ENCODE peak calls at places on chromosomes 3 and 15, in seven cellular contexts. Y, X, S, I, P, Z and H are unnamed samples.

GRCh38 chr3:72665701-72666443 is 182.4 kb downstream of the SHQ1 start:
- DNase-seq in Y (no peak), X (peak), S (no peak), I (peak), P (peak), Z (peak), H (no peak)

GRCh38 chr3:70963412-70963811 is 620.1 kb downstream of the FOXP1 start:
- DNase-seq in Y (no peak), X (no peak), S (no peak), I (peak), P (no peak), Z (peak), H (no peak)

GRCh38 chr15:70690491-70691281 is 72.7 kb downstream of the UACA start:
- DNase-seq in Y (no peak), X (no peak), S (no peak), I (peak), P (no peak), Z (no peak), H (no peak)

GRCh38 chr3:141147657-141148056 is 84.0 kb upstream of the PXYLP1 start:
- DNase-seq in Y (no peak), X (no peak), S (peak), I (peak), P (no peak), Z (no peak), H (no peak)

GRCh38 chr3:138465451-138465850 is 31.0 kb downstream of the ESYT3 start:
- DNase-seq in Y (no peak), X (no peak), S (no peak), I (no peak), P (no peak), Z (no peak), H (no peak)

GRCh38 chr15:39770748-39771689 is 11.6 kb downstream of the FSIP1 start:
- DNase-seq in Y (no peak), X (no peak), S (peak), I (no peak), P (no peak), Z (peak), H (peak)

GRCh38 chr15:90664650-90665287 is 52.4 kb upstream of the BLM start:
- DNase-seq in Y (no peak), X (no peak), S (no peak), I (no peak), P (peak), Z (peak), H (no peak)

GRCh38 chr3:112358311-112358780 is 25.4 kb downstream of the CD200 start:
- DNase-seq in Y (no peak), X (peak), S (peak), I (no peak), P (no peak), Z (no peak), H (no peak)

GRCh38 chr15:26132786-26133185 is 269.7 kb upstream of the ATP10A start:
- DNase-seq in Y (no peak), X (no peak), S (peak), I (no peak), P (no peak), Z (no peak), H (no peak)

GRCh38 chr3:71488391-71488809 is 95.1 kb downstream of the FOXP1 start:
- DNase-seq in Y (no peak), X (no peak), S (no peak), I (no peak), P (no peak), Z (no peak), H (no peak)

GRCh38 chr3:99344216-99344615 is 294.2 kb upstream of the COL8A1 start:
- DNase-seq in Y (no peak), X (no peak), S (no peak), I (no peak), P (no peak), Z (no peak), H (no peak)

GRCh38 chr3:145006291-145006690 is 1034.7 kb downstream of the DIPK2A start:
- DNase-seq in Y (no peak), X (no peak), S (no peak), I (peak), P (no peak), Z (no peak), H (no peak)

GRCh38 chr15:89790206-89790605 is 14.1 kb downstream of the MESP2 start:
- DNase-seq in Y (no peak), X (no peak), S (no peak), I (no peak), P (no peak), Z (no peak), H (no peak)

GRCh38 chr3:43273429-43273828 is 12.9 kb upstream of the SNRK start:
- DNase-seq in Y (no peak), X (no peak), S (no peak), I (no peak), P (no peak), Z (no peak), H (no peak)

GRCh38 chr15:24916305-24917009 is 38.3 kb upstream of the SNRPN start:
- DNase-seq in Y (no peak), X (peak), S (no peak), I (no peak), P (no peak), Z (no peak), H (no peak)

GRCh38 chr3:184031187-184031792 is at the start of gene HTR3D:
- DNase-seq in Y (no peak), X (no peak), S (peak), I (no peak), P (peak), Z (no peak), H (no peak)

GRCh38 chr3:52518723-52519444 is 14.8 kb downstream of the NT5DC2 start:
- DNase-seq in Y (no peak), X (no peak), S (no peak), I (no peak), P (no peak), Z (no peak), H (no peak)

GRCh38 chr15:71596672-71597071 is 213.7 kb upstream of the NR2E3 start:
- DNase-seq in Y (no peak), X (no peak), S (peak), I (no peak), P (no peak), Z (peak), H (no peak)

GRCh38 chr3:33831053-33831452 is 32.6 kb downstream of the PDCD6IP start:
- DNase-seq in Y (no peak), X (no peak), S (peak), I (peak), P (no peak), Z (no peak), H (no peak)

GRCh38 chr15:80999623-81000036 is 1.1 kb upstream of the TLNRD1 start:
- DNase-seq in Y (no peak), X (peak), S (no peak), I (peak), P (no peak), Z (no peak), H (no peak)

GRCh38 chr3:191235331-191236314 is 36.6 kb downstream of the OSTN start:
- DNase-seq in Y (no peak), X (no peak), S (peak), I (peak), P (no peak), Z (no peak), H (peak)

GRCh38 chr3:23761440-23761896 is 44.3 kb upstream of the UBE2E1 start:
- DNase-seq in Y (no peak), X (no peak), S (peak), I (peak), P (no peak), Z (peak), H (no peak)

GRCh38 chr15:90265271-90266060 is at the start of gene NGRN:
- DNase-seq in Y (peak), X (peak), S (peak), I (peak), P (peak), Z (peak), H (peak)

GRCh38 chr3:99388736-99389135 is 249.7 kb upstream of the COL8A1 start:
- DNase-seq in Y (no peak), X (no peak), S (no peak), I (no peak), P (no peak), Z (no peak), H (no peak)

GRCh38 chr15:47332481-47332880 is 384.8 kb upstream of the SEMA6D start:
- DNase-seq in Y (no peak), X (no peak), S (peak), I (no peak), P (no peak), Z (no peak), H (no peak)

GRCh38 chr3:117695321-117695720 is 985.7 kb downstream of the TUSC7 start:
- DNase-seq in Y (no peak), X (no peak), S (peak), I (no peak), P (no peak), Z (peak), H (no peak)

GRCh38 chr3:53570709-53571108 is 76.3 kb downstream of the CACNA1D start:
- DNase-seq in Y (no peak), X (no peak), S (peak), I (peak), P (peak), Z (no peak), H (no peak)

GRCh38 chr15:101173233-101174119 is 78.4 kb downstream of the CHSY1 start:
- DNase-seq in Y (no peak), X (no peak), S (no peak), I (no peak), P (no peak), Z (no peak), H (no peak)

GRCh38 chr3:175146258-175146657 is 287.1 kb downstream of the NAALADL2 start:
- DNase-seq in Y (no peak), X (no peak), S (peak), I (peak), P (no peak), Z (no peak), H (no peak)

GRCh38 chr15:49645277-49645676 is 24.4 kb downstream of the DTWD1 start:
- DNase-seq in Y (no peak), X (no peak), S (no peak), I (no peak), P (no peak), Z (no peak), H (no peak)

GRCh38 chr3:42367903-42368302 is 42.5 kb downstream of the LYZL4 start:
- DNase-seq in Y (no peak), X (no peak), S (no peak), I (no peak), P (no peak), Z (no peak), H (no peak)

GRCh38 chr3:42804831-42805821 is 836 bp upstream of the HIGD1A start:
- DNase-seq in Y (no peak), X (no peak), S (no peak), I (no peak), P (no peak), Z (no peak), H (no peak)

GRCh38 chr15:81185896-81186295 is 10.8 kb upstream of the IL16 start:
- DNase-seq in Y (no peak), X (no peak), S (no peak), I (no peak), P (no peak), Z (no peak), H (no peak)

GRCh38 chr3:170117134-170117533 is 64.4 kb downstream of the PHC3 start:
- DNase-seq in Y (no peak), X (no peak), S (peak), I (peak), P (no peak), Z (no peak), H (no peak)

GRCh38 chr15:101804941-101805340 is 1.6 kb downstream of the OR4F6 start:
- DNase-seq in Y (no peak), X (no peak), S (no peak), I (no peak), P (no peak), Z (no peak), H (no peak)

GRCh38 chr3:88362428-88362827 is 212.7 kb downstream of the C3orf38 start:
- DNase-seq in Y (no peak), X (no peak), S (no peak), I (peak), P (peak), Z (no peak), H (no peak)

GRCh38 chr3:110026421-110026820 is 689.1 kb upstream of the DPPA4 start:
- DNase-seq in Y (no peak), X (no peak), S (peak), I (no peak), P (no peak), Z (no peak), H (no peak)

GRCh38 chr3:142226474-142226873 is 1.1 kb upstream of the GK5 start:
- DNase-seq in Y (no peak), X (no peak), S (no peak), I (no peak), P (no peak), Z (no peak), H (no peak)

GRCh38 chr15:85414495-85414894 is 34.1 kb downstream of the AKAP13 start:
- DNase-seq in Y (no peak), X (peak), S (peak), I (peak), P (peak), Z (peak), H (no peak)

GRCh38 chr15:25710184-25710583 is 152.9 kb downstream of the ATP10A start:
- DNase-seq in Y (no peak), X (peak), S (no peak), I (peak), P (no peak), Z (peak), H (no peak)